ENCODE peak calls at places on chromosomes 12 and 14, in eight cellular contexts. One of them, this sample, is unnamed. For H3K4me1, the result is how much of the 10 kb centered on the place peaks cover.

GRCh38 chr14:50335989-50336391 is 23.9 kb downstream of the DMAC2L start:
- DNase-seq in GM12878: no peak
- DNase-seq in HepG2: no peak
- DNase-seq in stomach: no peak
- DNase-seq in A549: no peak
- DNase-seq in transverse colon: no peak
- DNase-seq in ovary: no peak
- DNase-seq in H1: no peak
- DNase-seq in this sample: no peak

GRCh38 chr14:93994919-93995682 is 2.0 kb upstream of the CCDC197 start:
- DNase-seq in GM12878: no peak
- DNase-seq in HepG2: no peak
- DNase-seq in stomach: peak
- DNase-seq in A549: peak
- DNase-seq in transverse colon: peak
- DNase-seq in ovary: no peak
- DNase-seq in H1: no peak
- DNase-seq in this sample: no peak

GRCh38 chr12:84738481-84738972 is 174.1 kb downstream of the SLC6A15 start:
- DNase-seq in GM12878: no peak
- DNase-seq in HepG2: no peak
- DNase-seq in stomach: no peak
- DNase-seq in A549: no peak
- DNase-seq in transverse colon: no peak
- DNase-seq in ovary: no peak
- DNase-seq in H1: no peak
- DNase-seq in this sample: no peak

GRCh38 chr12:6688543-6688999 is 604 bp downstream of the ZNF384 start:
- DNase-seq in GM12878: peak
- DNase-seq in HepG2: no peak
- DNase-seq in stomach: peak
- DNase-seq in A549: peak
- DNase-seq in transverse colon: peak
- DNase-seq in ovary: peak
- DNase-seq in H1: no peak
- DNase-seq in this sample: peak

GRCh38 chr12:295132-295531 is 32.5 kb upstream of the SLC6A13 start:
- DNase-seq in GM12878: no peak
- DNase-seq in HepG2: no peak
- DNase-seq in stomach: no peak
- DNase-seq in A549: no peak
- DNase-seq in transverse colon: no peak
- DNase-seq in ovary: no peak
- DNase-seq in H1: no peak
- DNase-seq in this sample: no peak

GRCh38 chr12:95898081-95898480 is 39.3 kb downstream of the SNRPF start:
- DNase-seq in GM12878: no peak
- DNase-seq in HepG2: no peak
- DNase-seq in stomach: no peak
- DNase-seq in A549: no peak
- DNase-seq in transverse colon: no peak
- DNase-seq in ovary: no peak
- DNase-seq in H1: no peak
- DNase-seq in this sample: no peak

GRCh38 chr12:129049917-129050316 is 196.6 kb downstream of the GLT1D1 start:
- DNase-seq in GM12878: no peak
- DNase-seq in HepG2: no peak
- DNase-seq in stomach: no peak
- DNase-seq in A549: no peak
- DNase-seq in transverse colon: no peak
- DNase-seq in ovary: no peak
- DNase-seq in H1: no peak
- DNase-seq in this sample: no peak

GRCh38 chr12:53659011-53659551 is 16.8 kb downstream of the ATP5MC2 start:
- DNase-seq in GM12878: no peak
- DNase-seq in HepG2: peak
- DNase-seq in stomach: peak
- DNase-seq in A549: peak
- DNase-seq in transverse colon: peak
- DNase-seq in ovary: no peak
- DNase-seq in H1: no peak
- DNase-seq in this sample: peak

GRCh38 chr12:124039276-124039675 is 66.3 kb downstream of the ZNF664 start:
- DNase-seq in GM12878: no peak
- DNase-seq in HepG2: no peak
- DNase-seq in stomach: no peak
- DNase-seq in A549: no peak
- DNase-seq in transverse colon: no peak
- DNase-seq in ovary: no peak
- DNase-seq in H1: no peak
- DNase-seq in this sample: no peak
- TF ChIP-seq EP300 in GM12878: no peak
- TF ChIP-seq EP300 in HepG2: no peak
- TF ChIP-seq EP300 in stomach: no peak
- TF ChIP-seq EP300 in A549: no peak
- TF ChIP-seq EP300 in transverse colon: no peak
- TF ChIP-seq EP300 in ovary: no peak
- TF ChIP-seq EP300 in H1: no peak
- TF ChIP-seq EP300 in this sample: no peak

GRCh38 chr12:57895337-57896138 is 45.8 kb upstream of the ATP23 start:
- DNase-seq in GM12878: no peak
- DNase-seq in HepG2: no peak
- DNase-seq in stomach: no peak
- DNase-seq in A549: no peak
- DNase-seq in transverse colon: no peak
- DNase-seq in ovary: no peak
- DNase-seq in H1: no peak
- DNase-seq in this sample: no peak
- H3K4me1 ChIP-seq in GM12878: half or more
- H3K4me1 ChIP-seq in HepG2: under half
- H3K4me1 ChIP-seq in stomach: half or more
- H3K4me1 ChIP-seq in A549: half or more
- H3K4me1 ChIP-seq in transverse colon: half or more
- H3K4me1 ChIP-seq in ovary: under half
- H3K4me1 ChIP-seq in H1: under half
- H3K4me1 ChIP-seq in this sample: half or more

DNA sequence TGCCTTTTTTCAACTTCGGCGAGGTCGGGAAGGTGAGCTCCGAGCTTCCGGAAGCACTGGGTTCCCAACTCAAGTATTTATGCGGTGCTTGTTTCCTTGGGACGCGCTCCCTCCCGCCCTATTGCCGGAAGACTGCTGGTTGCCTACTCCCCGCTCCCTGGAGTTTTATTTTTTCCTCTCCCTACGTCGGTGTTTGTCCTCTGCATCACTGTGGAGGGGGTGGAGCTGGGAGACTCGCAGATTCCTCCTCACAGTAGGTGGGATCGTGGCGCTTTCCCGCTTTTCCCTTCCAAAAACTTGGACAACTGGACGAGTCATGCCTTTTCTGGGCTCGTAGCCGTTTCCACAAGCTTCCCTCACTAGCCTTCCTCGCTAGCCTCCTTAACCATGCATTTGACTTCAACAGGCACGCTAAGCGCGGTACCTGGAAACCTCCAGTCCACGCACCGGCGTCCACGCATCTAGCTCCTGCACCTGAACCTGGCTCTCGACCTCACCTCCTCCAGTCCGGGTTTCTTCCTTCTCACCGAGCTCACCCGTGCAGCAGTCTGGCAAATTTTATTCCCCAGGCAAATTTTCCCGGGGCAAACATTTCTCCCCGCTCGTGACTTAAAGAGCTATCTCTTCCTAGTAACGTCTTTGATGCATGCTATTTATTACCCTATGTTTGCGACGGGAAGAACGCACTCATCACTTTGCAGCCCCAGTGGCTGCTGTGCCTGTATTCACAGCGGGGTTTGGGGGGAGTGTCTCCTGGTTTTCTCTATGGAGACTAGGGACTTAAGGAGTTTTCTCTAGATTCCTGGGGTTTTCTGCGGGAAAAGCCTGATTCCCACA is at the start of gene AVPR1A:
- DNase-seq in GM12878: no peak
- DNase-seq in HepG2: no peak
- DNase-seq in stomach: no peak
- DNase-seq in A549: peak
- DNase-seq in transverse colon: no peak
- DNase-seq in ovary: no peak
- DNase-seq in H1: peak
- DNase-seq in this sample: no peak
- TF ChIP-seq EP300 in GM12878: no peak
- TF ChIP-seq EP300 in HepG2: no peak
- TF ChIP-seq EP300 in stomach: no peak
- TF ChIP-seq EP300 in A549: no peak
- TF ChIP-seq EP300 in transverse colon: no peak
- TF ChIP-seq EP300 in ovary: no peak
- TF ChIP-seq EP300 in H1: no peak
- TF ChIP-seq EP300 in this sample: no peak

DNA sequence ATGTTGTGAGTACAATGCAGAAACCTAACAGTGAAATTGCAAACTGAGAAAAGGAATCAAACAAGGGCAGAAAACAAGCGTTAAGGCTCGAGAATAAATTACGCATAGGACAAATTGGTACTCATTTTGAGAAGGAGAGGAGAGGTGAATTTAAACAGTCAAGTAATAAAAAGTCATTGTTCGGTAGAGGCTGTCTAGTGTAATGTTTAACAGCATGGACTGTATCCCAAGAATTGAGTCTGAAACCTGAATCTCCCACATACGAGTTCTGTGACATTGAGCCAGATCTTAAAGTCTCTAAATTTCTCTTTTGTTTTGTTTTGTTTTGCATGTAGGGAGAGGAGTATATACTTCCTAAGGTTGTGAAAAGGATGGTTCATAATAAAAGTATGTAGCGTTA is 216.5 kb upstream of the BTG1 start:
- DNase-seq in GM12878: no peak
- DNase-seq in HepG2: no peak
- DNase-seq in stomach: no peak
- DNase-seq in A549: no peak
- DNase-seq in transverse colon: no peak
- DNase-seq in ovary: no peak
- DNase-seq in H1: no peak
- DNase-seq in this sample: no peak
- H3K4me1 ChIP-seq in GM12878: under half
- H3K4me1 ChIP-seq in HepG2: under half
- H3K4me1 ChIP-seq in stomach: under half
- H3K4me1 ChIP-seq in A549: under half
- H3K4me1 ChIP-seq in transverse colon: under half
- H3K4me1 ChIP-seq in ovary: under half
- H3K4me1 ChIP-seq in H1: under half
- H3K4me1 ChIP-seq in this sample: under half

GRCh38 chr12:123024819-123025391 is 44.4 kb downstream of the ARL6IP4 start:
- DNase-seq in GM12878: no peak
- DNase-seq in HepG2: no peak
- DNase-seq in stomach: no peak
- DNase-seq in A549: no peak
- DNase-seq in transverse colon: no peak
- DNase-seq in ovary: no peak
- DNase-seq in H1: no peak
- DNase-seq in this sample: no peak
- TF ChIP-seq EP300 in GM12878: no peak
- TF ChIP-seq EP300 in HepG2: no peak
- TF ChIP-seq EP300 in stomach: no peak
- TF ChIP-seq EP300 in A549: no peak
- TF ChIP-seq EP300 in transverse colon: no peak
- TF ChIP-seq EP300 in ovary: no peak
- TF ChIP-seq EP300 in H1: no peak
- TF ChIP-seq EP300 in this sample: no peak

DNA sequence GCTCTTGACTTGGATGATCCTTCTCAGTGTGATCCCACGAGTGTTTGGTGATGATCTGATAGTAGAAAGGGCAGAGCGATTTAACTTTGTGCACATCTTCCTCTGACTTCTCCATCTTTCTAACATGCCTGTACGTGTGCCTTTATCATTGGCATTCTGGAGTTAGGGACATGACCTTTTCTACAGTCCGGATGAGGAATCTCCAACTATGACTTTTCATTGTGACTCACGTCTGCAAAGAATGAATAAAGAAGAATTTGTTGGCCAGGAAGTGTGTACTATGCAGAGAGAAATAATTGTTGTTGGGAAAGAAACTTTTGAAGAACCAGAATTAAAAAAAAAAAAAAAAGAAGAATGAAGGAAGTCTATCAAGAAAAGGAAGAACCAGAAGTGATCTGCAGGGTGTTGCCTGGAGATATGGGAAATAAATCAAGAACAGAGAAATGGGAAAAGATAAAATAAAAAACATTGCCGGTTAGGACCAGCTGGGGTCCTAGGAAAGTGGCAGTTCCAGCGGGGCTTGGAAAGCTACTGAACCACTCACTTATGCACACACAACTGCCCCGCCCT is 25.3 kb downstream of the PPFIBP1 start:
- DNase-seq in GM12878: no peak
- DNase-seq in HepG2: peak
- DNase-seq in stomach: no peak
- DNase-seq in A549: peak
- DNase-seq in transverse colon: no peak
- DNase-seq in ovary: no peak
- DNase-seq in H1: no peak
- DNase-seq in this sample: no peak
- H3K4me1 ChIP-seq in GM12878: under half
- H3K4me1 ChIP-seq in HepG2: half or more
- H3K4me1 ChIP-seq in stomach: under half
- H3K4me1 ChIP-seq in A549: under half
- H3K4me1 ChIP-seq in transverse colon: under half
- H3K4me1 ChIP-seq in ovary: under half
- H3K4me1 ChIP-seq in H1: under half
- H3K4me1 ChIP-seq in this sample: under half

GRCh38 chr12:106063826-106064575 is 74.8 kb downstream of the NUAK1 start:
- DNase-seq in GM12878: no peak
- DNase-seq in HepG2: no peak
- DNase-seq in stomach: no peak
- DNase-seq in A549: no peak
- DNase-seq in transverse colon: no peak
- DNase-seq in ovary: no peak
- DNase-seq in H1: no peak
- DNase-seq in this sample: no peak

GRCh38 chr12:106062693-106063092 is 76.1 kb downstream of the NUAK1 start:
- DNase-seq in GM12878: no peak
- DNase-seq in HepG2: no peak
- DNase-seq in stomach: no peak
- DNase-seq in A549: no peak
- DNase-seq in transverse colon: no peak
- DNase-seq in ovary: no peak
- DNase-seq in H1: no peak
- DNase-seq in this sample: no peak

GRCh38 chr12:106054016-106054415 is 84.7 kb downstream of the NUAK1 start:
- DNase-seq in GM12878: no peak
- DNase-seq in HepG2: no peak
- DNase-seq in stomach: no peak
- DNase-seq in A549: no peak
- DNase-seq in transverse colon: no peak
- DNase-seq in ovary: no peak
- DNase-seq in H1: no peak
- DNase-seq in this sample: no peak

GRCh38 chr12:106058256-106059182 is 80.2 kb downstream of the NUAK1 start:
- DNase-seq in GM12878: no peak
- DNase-seq in HepG2: no peak
- DNase-seq in stomach: no peak
- DNase-seq in A549: no peak
- DNase-seq in transverse colon: no peak
- DNase-seq in ovary: no peak
- DNase-seq in H1: no peak
- DNase-seq in this sample: no peak
- TF ChIP-seq EP300 in GM12878: no peak
- TF ChIP-seq EP300 in HepG2: no peak
- TF ChIP-seq EP300 in stomach: no peak
- TF ChIP-seq EP300 in A549: no peak
- TF ChIP-seq EP300 in transverse colon: no peak
- TF ChIP-seq EP300 in ovary: no peak
- TF ChIP-seq EP300 in H1: no peak
- TF ChIP-seq EP300 in this sample: no peak

This sample was measured in tibial nerve.